ENCODE peak calls at places on chromosomes 2 and 18, in six cellular contexts. Y is HFF-Myc; U is NCI-H748 treated with DMSO at 0.1 percent for 48 hours; L is stimulated activated CD4-positive, alpha-beta T cell treated with anti-CD3 and anti-CD28 coated beads, Interleukin-2, amount 100 ng/mL, for 48 hours; E is BE2C; M is endothelial cell. A is an unnamed sample.

GRCh38 chr2:120422761-120423160 is 76.8 kb downstream of the INHBB start:
- DNase-seq in L (no peak), U (no peak), Y (no peak), E (no peak), M (no peak), A (no peak)

GRCh38 chr18:79795446-79795845 is 2.3 kb upstream of the KCNG2 start:
- DNase-seq in Y (no peak), U (no peak), M (no peak), E (no peak), L (no peak), A (no peak)

GRCh38 chr18:79560042-79560860 is 119.4 kb upstream of the CTDP1 start:
- DNase-seq in M (no peak), L (no peak), Y (no peak), U (no peak), E (no peak), A (no peak)

GRCh38 chr18:55790296-55790695 is 202.3 kb upstream of the TCF4 start:
- DNase-seq in L (no peak), Y (no peak), U (no peak), E (no peak), M (no peak), A (no peak)

GRCh38 chr2:217616936-217617335 is 385.9 kb downstream of the TNS1 start:
- DNase-seq in U (no peak), Y (no peak), L (no peak), M (no peak), E (no peak), A (no peak)

GRCh38 chr18:74286106-74286856 is 5.5 kb downstream of the CYB5A start:
- DNase-seq in L (no peak), U (no peak), Y (no peak), M (no peak), E (no peak), A (no peak)

GRCh38 chr2:160367887-160368286 is 125.7 kb downstream of the RBMS1 start:
- DNase-seq in E (no peak), U (no peak), L (no peak), M (no peak), Y (peak; percentile 83), A (peak; percentile 85)

GRCh38 chr2:65922794-65923193 is 490.4 kb upstream of the SPRED2 start:
- DNase-seq in U (no peak), L (no peak), M (no peak), E (no peak), Y (no peak), A (no peak)